ENCODE peak calls at places on chromosomes 13 and 19, in eight cellular contexts. W, L, A, O, N, V, T and U are unnamed samples.

GRCh38 chr19:46080561-46080960 is 39.8 kb upstream of the IGFL4 start:
- DNase-seq in W (peak), L (no peak), A (no peak), O (peak), N (no peak), V (no peak), T (no peak), U (no peak)

GRCh38 chr13:21672811-21673591 is 2.1 kb downstream of the FGF9 start:
- DNase-seq in W (peak), L (no peak), A (no peak), O (no peak), N (no peak), V (no peak), T (peak), U (no peak)

GRCh38 chr13:34078334-34078999 is 260.5 kb downstream of the RFC3 start:
- DNase-seq in W (no peak), L (no peak), A (no peak), O (no peak), N (no peak), V (no peak), T (no peak), U (no peak)

GRCh38 chr13:57630661-57631606 is 610 bp upstream of the PCDH17 start:
- DNase-seq in W (peak), L (peak), A (no peak), O (no peak), N (no peak), V (peak), T (peak), U (no peak)

GRCh38 chr19:21568816-21569496 is 63.6 kb downstream of the ZNF429 start:
- DNase-seq in W (peak), L (peak), A (peak), O (peak), N (peak), V (peak), T (peak), U (peak)

GRCh38 chr19:33622505-33622808 is 704 bp downstream of the CHST8 start:
- DNase-seq in W (peak), L (no peak), A (no peak), O (no peak), N (no peak), V (no peak), T (no peak), U (no peak)

GRCh38 chr19:35027851-35028599 is 2.2 kb upstream of the SCN1B start:
- DNase-seq in W (peak), L (no peak), A (no peak), O (no peak), N (no peak), V (no peak), T (no peak), U (no peak)

GRCh38 chr19:50998686-50999085 is 2.7 kb downstream of the KLK8 start:
- DNase-seq in W (no peak), L (no peak), A (no peak), O (no peak), N (no peak), V (no peak), T (no peak), U (no peak)

GRCh38 chr13:104408733-104409132 is 1342.5 kb upstream of the SLC10A2 start:
- DNase-seq in W (no peak), L (no peak), A (no peak), O (no peak), N (no peak), V (no peak), T (no peak), U (no peak)

GRCh38 chr13:46595136-46595917 is 42.4 kb downstream of the LRCH1 start:
- DNase-seq in W (no peak), L (no peak), A (no peak), O (peak), N (no peak), V (no peak), T (no peak), U (no peak)

GRCh38 chr13:101640797-101641400 is 188.4 kb downstream of the ITGBL1 start:
- DNase-seq in W (peak), L (no peak), A (no peak), O (peak), N (no peak), V (no peak), T (no peak), U (no peak)

GRCh38 chr13:89393758-89394157 is 1722.6 kb downstream of the SLITRK5 start:
- DNase-seq in W (no peak), L (no peak), A (no peak), O (no peak), N (no peak), V (no peak), T (no peak), U (no peak)

GRCh38 chr13:50124536-50125305 is 109.5 kb downstream of the KCNRG start:
- DNase-seq in W (peak), L (peak), A (peak), O (peak), N (no peak), V (no peak), T (no peak), U (peak)

GRCh38 chr19:53076984-53077383 is 26.2 kb downstream of the ZNF160 start:
- DNase-seq in W (peak), L (no peak), A (no peak), O (no peak), N (peak), V (no peak), T (peak), U (peak)

GRCh38 chr13:95588721-95589120 is 36.2 kb downstream of the CLDN10 start:
- DNase-seq in W (peak), L (no peak), A (no peak), O (no peak), N (no peak), V (no peak), T (no peak), U (no peak)

GRCh38 chr13:46553521-46553885 is 533 bp downstream of the LRCH1 start:
- DNase-seq in W (no peak), L (peak), A (peak), O (no peak), N (no peak), V (peak), T (peak), U (peak)

GRCh38 chr13:44420376-44421220 is 47.0 kb downstream of the SERP2 start:
- DNase-seq in W (no peak), L (no peak), A (no peak), O (no peak), N (no peak), V (no peak), T (no peak), U (no peak)

GRCh38 chr19:1526066-1526778 is 2.3 kb downstream of the PLK5 start:
- DNase-seq in W (peak), L (no peak), A (no peak), O (no peak), N (no peak), V (no peak), T (no peak), U (no peak)

GRCh38 chr13:77810430-77810829 is 108.2 kb downstream of the EDNRB start:
- DNase-seq in W (no peak), L (no peak), A (no peak), O (no peak), N (no peak), V (no peak), T (no peak), U (no peak)

DNA sequence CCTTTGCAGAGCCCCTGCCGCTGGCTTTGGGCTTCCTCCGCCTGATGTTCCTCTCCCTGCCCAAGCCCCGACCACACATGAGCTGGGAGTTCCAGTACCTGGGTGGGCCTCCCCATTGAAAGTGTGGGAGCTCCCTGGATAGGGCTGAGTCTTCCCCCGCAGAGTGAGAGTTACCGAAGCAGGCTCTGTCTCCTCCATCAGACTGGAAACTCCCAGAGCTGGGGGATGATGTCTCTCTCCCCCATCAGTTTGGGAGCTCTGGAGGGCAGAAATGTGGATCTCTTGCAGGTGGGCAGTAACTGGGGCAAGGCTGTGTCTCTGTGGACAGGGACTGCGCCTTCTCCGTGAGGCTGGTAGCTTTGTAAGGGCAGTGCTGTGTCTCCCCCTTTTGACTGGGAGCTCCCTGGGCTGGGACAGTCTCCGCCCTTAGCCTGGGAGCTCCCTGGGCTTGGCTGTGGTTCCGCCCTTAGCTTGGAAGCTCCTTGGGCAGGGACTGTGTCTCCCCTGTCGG is 767 bp downstream of the DCAF15 start:
- DNase-seq in W (peak), L (no peak), A (peak), O (no peak), N (no peak), V (no peak), T (peak), U (no peak)
- TF ChIP-seq CTCF in W (peak), L (no peak), A (no peak), O (peak), N (no peak), V (no peak), T (no peak), U (no peak)

DNA sequence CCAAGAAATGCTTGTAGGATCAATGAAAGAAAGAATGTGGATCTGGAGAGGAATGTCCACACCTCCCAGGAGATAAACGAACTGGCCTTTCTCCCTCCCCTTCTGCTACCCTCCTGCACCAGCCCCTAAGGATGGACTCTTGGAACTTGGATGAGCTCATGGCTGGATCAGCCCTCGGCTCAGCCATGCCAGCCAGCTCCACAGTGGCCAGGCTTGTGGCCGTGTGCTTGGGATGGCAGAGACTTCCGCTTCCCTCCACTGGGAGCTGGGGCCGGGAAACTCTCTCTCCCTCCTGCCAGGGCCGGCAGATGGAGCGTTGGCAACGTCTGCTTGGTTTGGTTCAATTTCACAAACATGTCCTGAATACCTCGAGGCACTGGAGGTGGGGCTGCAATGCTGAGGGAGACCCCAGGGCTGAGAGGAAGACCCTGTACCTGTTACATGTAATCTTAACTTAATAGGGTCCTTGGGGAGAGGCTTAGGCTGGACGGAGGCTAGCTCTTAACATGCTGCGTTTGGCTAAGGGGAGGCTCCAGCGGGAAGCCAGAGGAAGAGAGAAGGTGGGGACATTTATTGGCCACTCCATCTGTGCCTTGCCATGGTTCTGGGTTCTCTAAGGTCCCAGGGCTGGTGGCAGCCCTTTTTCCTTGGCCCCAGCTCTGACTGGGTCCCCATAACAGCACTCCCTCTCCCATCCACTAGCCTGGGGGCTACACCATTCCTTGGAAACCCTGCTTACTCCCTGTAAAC is 152.5 kb downstream of the IER2 start:
- DNase-seq in W (peak), L (no peak), A (no peak), O (no peak), N (no peak), V (no peak), T (no peak), U (no peak)
- TF ChIP-seq CTCF in W (no peak), L (no peak), A (no peak), O (no peak), N (no peak), V (no peak), T (no peak), U (no peak)

GRCh38 chr19:49200238-49200862 is 42.8 kb downstream of the TRPM4 start:
- DNase-seq in W (no peak), L (no peak), A (no peak), O (no peak), N (no peak), V (no peak), T (peak), U (no peak)

GRCh38 chr19:49201042-49201441 is 43.5 kb downstream of the TRPM4 start:
- DNase-seq in W (no peak), L (no peak), A (no peak), O (no peak), N (no peak), V (no peak), T (no peak), U (no peak)

GRCh38 chr19:49193822-49194394 is 36.3 kb downstream of the TRPM4 start:
- DNase-seq in W (no peak), L (no peak), A (no peak), O (no peak), N (no peak), V (no peak), T (no peak), U (no peak)

GRCh38 chr19:49194408-49194807 is 36.8 kb downstream of the TRPM4 start:
- DNase-seq in W (no peak), L (no peak), A (no peak), O (no peak), N (no peak), V (no peak), T (no peak), U (no peak)

DNA sequence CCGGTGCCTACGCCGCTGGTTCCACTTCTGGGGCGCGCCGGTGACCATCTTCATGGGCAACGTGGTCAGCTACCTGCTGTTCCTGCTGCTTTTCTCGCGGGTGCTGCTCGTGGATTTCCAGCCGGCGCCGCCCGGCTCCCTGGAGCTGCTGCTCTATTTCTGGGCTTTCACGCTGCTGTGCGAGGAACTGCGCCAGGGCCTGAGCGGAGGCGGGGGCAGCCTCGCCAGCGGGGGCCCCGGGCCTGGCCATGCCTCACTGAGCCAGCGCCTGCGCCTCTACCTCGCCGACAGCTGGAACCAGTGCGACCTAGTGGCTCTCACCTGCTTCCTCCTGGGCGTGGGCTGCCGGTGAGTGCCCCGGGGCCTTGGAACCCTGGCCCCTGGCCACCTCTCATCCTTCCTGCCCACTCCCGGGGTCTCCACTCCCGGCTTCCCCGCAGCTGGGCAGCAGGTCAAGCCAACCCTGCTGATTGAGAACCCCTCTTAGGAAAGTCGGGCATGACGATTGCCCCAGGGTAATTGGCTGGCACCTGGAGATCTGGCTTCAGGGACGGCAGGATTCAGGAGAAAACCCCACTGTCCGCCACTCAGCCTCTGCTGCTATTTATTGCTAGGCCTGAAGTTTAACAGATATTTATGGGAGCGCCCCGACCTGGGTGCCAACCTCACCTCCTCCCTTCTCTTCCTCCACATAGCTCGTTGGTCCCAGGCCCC is 39.1 kb downstream of the TRPM4 start:
- DNase-seq in W (no peak), L (no peak), A (no peak), O (no peak), N (no peak), V (no peak), T (no peak), U (peak)
- TF ChIP-seq CTCF in W (no peak), L (no peak), A (no peak), O (no peak), N (no peak), V (no peak), T (no peak), U (no peak)

GRCh38 chr19:5864725-5865486 is 5.4 kb downstream of the FUT5 start:
- DNase-seq in W (peak), L (no peak), A (no peak), O (no peak), N (no peak), V (no peak), T (no peak), U (no peak)
- TF ChIP-seq CTCF in W (peak), L (no peak), A (peak), O (no peak), N (peak), V (no peak), T (no peak), U (no peak)

DNA sequence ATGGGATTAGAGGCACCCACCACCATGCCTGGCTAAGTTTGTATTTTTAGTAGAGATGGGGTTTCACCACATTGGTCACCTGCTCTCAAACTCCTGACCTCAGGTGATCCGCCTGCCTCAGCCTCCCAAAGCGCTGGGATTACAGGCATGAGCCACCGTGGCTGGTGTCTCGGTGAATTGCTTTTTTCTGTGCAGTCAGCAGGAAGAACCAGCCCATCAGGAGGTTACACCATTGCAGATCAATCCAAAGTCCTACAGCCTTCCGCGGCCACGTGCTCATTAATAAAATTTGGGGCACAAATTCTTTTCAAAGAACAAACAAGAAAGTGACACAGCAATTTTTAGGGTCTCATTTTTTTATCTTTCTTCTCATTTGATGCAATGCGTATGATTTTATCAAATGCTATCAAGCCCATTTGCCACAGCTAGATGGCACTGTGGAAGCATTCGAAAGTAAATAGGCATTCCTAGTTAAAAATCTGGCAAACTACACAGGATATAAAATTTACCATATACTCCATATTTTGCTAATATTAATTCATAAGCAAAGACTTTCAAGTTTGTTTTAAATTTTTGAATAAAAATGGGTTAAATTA is 54.4 kb upstream of the ZNF835 start:
- DNase-seq in W (no peak), L (no peak), A (no peak), O (no peak), N (no peak), V (no peak), T (no peak), U (no peak)
- TF ChIP-seq CTCF in W (no peak), L (no peak), A (no peak), O (no peak), N (peak), V (peak), T (no peak), U (peak)

GRCh38 chr19:36939153-36939552 is 23.0 kb downstream of the ZNF568 start:
- DNase-seq in W (no peak), L (no peak), A (no peak), O (no peak), N (no peak), V (no peak), T (no peak), U (no peak)
- TF ChIP-seq CTCF in W (no peak), L (no peak), A (no peak), O (no peak), N (no peak), V (no peak), T (no peak), U (no peak)

DNA sequence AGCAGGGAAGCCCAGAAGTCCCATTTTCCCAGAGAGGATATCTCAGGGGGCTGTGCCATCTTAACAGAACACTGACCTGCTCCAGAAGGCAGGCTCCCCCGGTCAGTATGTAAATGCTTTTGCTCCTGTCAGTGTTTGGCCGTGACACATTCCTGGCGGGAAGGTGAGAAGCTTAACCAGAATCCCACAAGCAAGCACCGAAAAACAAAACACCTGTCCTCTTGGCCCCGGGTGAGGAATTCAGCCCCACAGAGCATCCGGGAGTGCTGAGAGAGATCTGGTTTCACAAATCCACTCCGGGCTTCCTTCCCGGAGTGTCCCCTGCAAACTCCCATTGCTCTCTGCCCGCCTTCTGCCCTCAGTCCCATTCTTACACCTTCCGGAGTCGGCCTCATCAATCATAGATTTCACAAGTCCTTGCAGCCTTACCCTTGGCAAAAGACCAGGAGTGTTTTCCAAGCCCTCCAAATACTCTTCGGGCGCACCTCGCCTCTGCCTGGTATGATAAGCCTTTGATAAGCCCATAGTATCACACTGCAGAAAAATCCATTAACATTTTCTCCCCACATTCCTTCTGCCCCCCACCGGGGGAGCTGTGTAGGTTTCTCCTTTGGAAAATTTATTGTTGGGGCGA is 12.2 kb downstream of the TPM4 start:
- DNase-seq in W (no peak), L (peak), A (no peak), O (no peak), N (no peak), V (peak), T (no peak), U (no peak)
- TF ChIP-seq CTCF in W (peak), L (no peak), A (no peak), O (peak), N (peak), V (no peak), T (no peak), U (no peak)

GRCh38 chr19:11963566-11964355 is 1.1 kb upstream of the ZNF763 start:
- DNase-seq in W (peak), L (peak), A (peak), O (no peak), N (peak), V (peak), T (peak), U (peak)

GRCh38 chr19:11964858-11965645 is at the start of gene ZNF763:
- DNase-seq in W (peak), L (peak), A (peak), O (peak), N (peak), V (peak), T (peak), U (peak)

GRCh38 chr19:11970174-11970573 is 5.3 kb downstream of the ZNF763 start:
- DNase-seq in W (no peak), L (no peak), A (no peak), O (no peak), N (no peak), V (no peak), T (no peak), U (no peak)

GRCh38 chr19:11964496-11964857 is 363 bp upstream of the ZNF763 start:
- DNase-seq in W (no peak), L (no peak), A (no peak), O (no peak), N (no peak), V (peak), T (no peak), U (no peak)
- TF ChIP-seq CTCF in W (peak), L (no peak), A (no peak), O (peak), N (no peak), V (peak), T (no peak), U (peak)